ENCODE peak calls at places on chromosomes 7 and 10, in seven cellular contexts. E, K, N, W, R, A and M are unnamed samples.

GRCh38 chr10:122219340-122219739 is 51.8 kb upstream of the BTBD16 start:
- DNase-seq in R (no peak), E (no peak), K (no peak), W (no peak), N (no peak), A (no peak), M (no peak)

GRCh38 chr7:105975770-105976428 is 12.8 kb downstream of the CDHR3 start:
- DNase-seq in A (no peak), R (peak; percentile 50), E (no peak), K (no peak), W (peak; percentile 76), N (no peak), M (no peak)

GRCh38 chr7:39493929-39494328 is 72.3 kb upstream of the YAE1 start:
- DNase-seq in E (no peak), N (no peak), K (no peak), W (no peak), A (no peak), R (peak; percentile 5), M (no peak)

GRCh38 chr7:99189222-99189621 is 18.7 kb downstream of the KPNA7 start:
- DNase-seq in E (no peak), A (no peak), W (no peak), R (no peak), N (no peak), K (no peak), M (no peak)

GRCh38 chr10:115063702-115064479 is 29.3 kb upstream of the ATRNL1 start:
- DNase-seq in W (peak; percentile 49), K (no peak), R (peak; percentile 2), E (no peak), A (no peak), N (no peak), M (no peak)

GRCh38 chr10:114917459-114917858 is 20.5 kb upstream of the TRUB1 start:
- DNase-seq in R (no peak), N (no peak), A (no peak), E (no peak), W (no peak), K (no peak), M (no peak)

GRCh38 chr7:139603896-139604295 is 80.4 kb downstream of the CLEC2L start:
- DNase-seq in K (no peak), E (no peak), R (no peak), N (no peak), W (no peak), A (no peak), M (no peak)

GRCh38 chr7:43701502-43701859 is 27.8 kb downstream of the COA1 start:
- DNase-seq in K (no peak), A (no peak), E (no peak), R (peak; percentile 45), N (no peak), W (no peak), M (no peak)

GRCh38 chr10:47340613-47341170 is 7.5 kb upstream of the RBP3 start:
- DNase-seq in E (peak; percentile 47), K (peak; percentile 62), W (peak; percentile 53), R (peak; percentile 59), A (peak; percentile 55), N (peak; percentile 64), M (peak; percentile 77)

GRCh38 chr10:70459771-70460490 is 18.4 kb upstream of the NODAL start:
- DNase-seq in A (no peak), N (no peak), K (no peak), W (no peak), R (no peak), E (no peak), M (no peak)

GRCh38 chr7:1709281-1709680 is 39.2 kb downstream of the ELFN1 start:
- DNase-seq in E (no peak), R (no peak), K (no peak), N (no peak), W (no peak), A (no peak), M (no peak)

GRCh38 chr7:141231018-141231792 is 157.3 kb downstream of the TMEM178B start:
- DNase-seq in W (peak; percentile 75), K (no peak), R (peak; percentile 10), A (no peak), N (no peak), E (no peak), M (no peak)

GRCh38 chr7:19066109-19066508 is 51.3 kb downstream of the TWIST1 start:
- DNase-seq in K (no peak), R (no peak), W (no peak), A (no peak), N (no peak), E (no peak), M (no peak)

GRCh38 chr7:135942614-135943013 is 34.5 kb downstream of the MTPN start:
- DNase-seq in E (no peak), R (no peak), W (no peak), K (no peak), N (no peak), A (no peak), M (no peak)